ENCODE peak calls at places on chromosomes 12 and 14, in four cellular contexts. I, H, V and K are unnamed samples.

GRCh38 chr12:49939707-49940106 is 10.8 kb upstream of the AQP2 start:
- DNase-seq in I (no peak), H (no peak), V (no peak), K (no peak)

GRCh38 chr14:103699901-103700752 is 15.1 kb downstream of the XRCC3 start:
- DNase-seq in I (no peak), H (no peak), V (no peak), K (no peak)

GRCh38 chr12:124094188-124094587 is 121.2 kb downstream of the ZNF664 start:
- DNase-seq in I (no peak), H (no peak), V (no peak), K (no peak)

GRCh38 chr14:68715032-68715924 is 77.6 kb downstream of the ZFP36L1 start:
- DNase-seq in I (no peak), H (peak), V (no peak), K (no peak)

GRCh38 chr12:29148958-29149690 is at the start of gene FAR2:
- DNase-seq in I (peak), H (peak), V (no peak), K (peak)

GRCh38 chr14:89178802-89179201 is 238.2 kb downstream of the FOXN3 start:
- DNase-seq in I (no peak), H (no peak), V (no peak), K (no peak)

GRCh38 chr14:60506010-60506409 is 2.9 kb upstream of the SIX6 start:
- DNase-seq in I (no peak), H (no peak), V (no peak), K (no peak)

GRCh38 chr14:99513946-99514551 is 32.8 kb downstream of the CCNK start:
- DNase-seq in I (no peak), H (no peak), V (no peak), K (peak)

GRCh38 chr14:73757876-73758391 is 43.8 kb upstream of the PNMA1 start:
- DNase-seq in I (no peak), H (no peak), V (no peak), K (no peak)

GRCh38 chr14:94750371-94750770 is 19.5 kb downstream of the GSC start:
- DNase-seq in I (no peak), H (no peak), V (no peak), K (no peak)

GRCh38 chr12:130041983-130042812 is 120.1 kb upstream of the FZD10 start:
- DNase-seq in I (peak), H (peak), V (no peak), K (peak)

GRCh38 chr14:94360945-94361565 is 27.3 kb downstream of the SERPINA1 start:
- DNase-seq in I (no peak), H (no peak), V (peak), K (no peak)

GRCh38 chr12:20368653-20369163 is 371 bp downstream of the PDE3A start:
- DNase-seq in I (peak), H (no peak), V (no peak), K (peak)

GRCh38 chr14:50040401-50040775 is 76.0 kb downstream of the VCPKMT start:
- DNase-seq in I (no peak), H (no peak), V (peak), K (no peak)

GRCh38 chr14:27186048-27186447 is 588.2 kb upstream of the NOVA1 start:
- DNase-seq in I (no peak), H (no peak), V (no peak), K (no peak)

GRCh38 chr14:52690983-52691760 is 4.2 kb downstream of the ERO1A start:
- DNase-seq in I (no peak), H (no peak), V (no peak), K (no peak)

GRCh38 chr12:64137117-64137516 is 85.0 kb downstream of the KICS2 start:
- DNase-seq in I (no peak), H (no peak), V (no peak), K (no peak)

GRCh38 chr12:105334001-105334400 is 3.5 kb downstream of the C12orf75 start:
- DNase-seq in I (peak), H (no peak), V (no peak), K (no peak)

GRCh38 chr14:75521415-75522199 is 662 bp upstream of the BATF start:
- DNase-seq in I (no peak), H (no peak), V (peak), K (no peak)

GRCh38 chr14:65599375-65599774 is 186.8 kb downstream of the FUT8 start:
- DNase-seq in I (no peak), H (no peak), V (no peak), K (no peak)

GRCh38 chr12:48183876-48184548 is 568 bp downstream of the CCDC184 start:
- DNase-seq in I (peak), H (no peak), V (no peak), K (peak)

GRCh38 chr14:50831704-50832130 is 755 bp upstream of the NIN start:
- DNase-seq in I (no peak), H (no peak), V (no peak), K (no peak)

GRCh38 chr14:22865424-22866215 is 5.9 kb upstream of the LRP10 start:
- DNase-seq in I (peak), H (peak), V (no peak), K (peak)
- TF ChIP-seq ELF4 in I (no peak), H (no peak), V (no peak), K (no peak)

GRCh38 chr12:84357314-84357713 is 555.3 kb downstream of the SLC6A15 start:
- DNase-seq in I (no peak), H (no peak), V (no peak), K (no peak)
- TF ChIP-seq ELF4 in I (no peak), H (no peak), V (no peak), K (no peak)

GRCh38 chr12:70798016-70798768 is 122.3 kb downstream of the PTPRR start:
- DNase-seq in I (no peak), H (no peak), V (no peak), K (no peak)

GRCh38 chr12:70794131-70794530 is 126.4 kb downstream of the PTPRR start:
- DNase-seq in I (no peak), H (no peak), V (no peak), K (no peak)

GRCh38 chr12:70795608-70796007 is 124.9 kb downstream of the PTPRR start:
- DNase-seq in I (no peak), H (no peak), V (no peak), K (no peak)

GRCh38 chr12:70796989-70797388 is 123.5 kb downstream of the PTPRR start:
- DNase-seq in I (no peak), H (no peak), V (no peak), K (no peak)
- TF ChIP-seq ELF4 in I (no peak), H (no peak), V (no peak), K (no peak)

DNA sequence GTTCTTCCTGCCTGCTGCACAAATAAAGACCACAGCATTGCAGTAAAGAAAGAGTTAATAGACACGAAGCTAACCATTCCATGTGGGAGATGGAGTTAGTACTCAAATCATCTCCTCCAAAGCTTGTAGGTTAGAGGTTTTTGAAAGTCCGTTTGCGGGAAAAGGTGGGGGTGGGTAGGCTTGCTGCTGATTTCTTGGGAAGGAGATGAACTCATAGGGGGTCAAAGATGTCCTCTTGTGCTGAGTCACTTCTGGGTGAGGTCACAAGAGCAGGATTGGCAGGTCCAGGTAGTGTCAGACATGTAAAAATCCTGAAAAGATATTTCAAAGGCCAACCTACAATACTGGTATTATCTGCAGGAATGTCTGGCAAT is 66.4 kb downstream of the PTHLH start:
- DNase-seq in I (no peak), H (peak), V (no peak), K (no peak)
- TF ChIP-seq ELF4 in I (no peak), H (no peak), V (no peak), K (no peak)

GRCh38 chr14:91317381-91318313 is 73.1 kb upstream of the GPR68 start:
- DNase-seq in I (no peak), H (no peak), V (no peak), K (no peak)
- TF ChIP-seq ELF4 in I (no peak), H (no peak), V (no peak), K (no peak)